ENCODE peak calls at places on chromosomes 4 and X, in eight cellular contexts. One of them, this sample, is unnamed.

GRCh38 chr4:61182915-61183314 is 17.2 kb upstream of the ADGRL3 start:
- DNase-seq in breast epithelium: no peak
- DNase-seq in IMR-90: no peak
- DNase-seq in HCT116: no peak
- DNase-seq in esophagus squamous epithelium: no peak
- DNase-seq in suprapubic skin: no peak
- DNase-seq in stomach: no peak
- DNase-seq in heart left ventricle: no peak
- DNase-seq in this sample: no peak

GRCh38 chr4:4374388-4375098 is 12.4 kb upstream of the NSG1 start:
- DNase-seq in breast epithelium: no peak
- DNase-seq in IMR-90: no peak
- DNase-seq in HCT116: no peak
- DNase-seq in esophagus squamous epithelium: no peak
- DNase-seq in suprapubic skin: no peak
- DNase-seq in stomach: no peak
- DNase-seq in heart left ventricle: no peak
- DNase-seq in this sample: no peak

GRCh38 chr4:186765673-186766546 is 42.3 kb upstream of the FAT1 start:
- DNase-seq in breast epithelium: no peak
- DNase-seq in IMR-90: no peak
- DNase-seq in HCT116: peak
- DNase-seq in esophagus squamous epithelium: no peak
- DNase-seq in suprapubic skin: no peak
- DNase-seq in stomach: no peak
- DNase-seq in heart left ventricle: no peak
- DNase-seq in this sample: no peak

GRCh38 chr4:167290684-167291083 is 56.4 kb upstream of the SPOCK3 start:
- DNase-seq in breast epithelium: no peak
- DNase-seq in IMR-90: no peak
- DNase-seq in HCT116: peak
- DNase-seq in esophagus squamous epithelium: no peak
- DNase-seq in suprapubic skin: no peak
- DNase-seq in stomach: no peak
- DNase-seq in heart left ventricle: no peak
- DNase-seq in this sample: no peak

GRCh38 chr4:40289366-40290188 is 45.6 kb upstream of the CHRNA9 start:
- DNase-seq in breast epithelium: no peak
- DNase-seq in IMR-90: peak
- DNase-seq in HCT116: no peak
- DNase-seq in esophagus squamous epithelium: no peak
- DNase-seq in suprapubic skin: no peak
- DNase-seq in stomach: no peak
- DNase-seq in heart left ventricle: no peak
- DNase-seq in this sample: no peak

GRCh38 chr4:100981447-100982204 is 365.7 kb downstream of the PPP3CA start:
- DNase-seq in breast epithelium: no peak
- DNase-seq in IMR-90: peak
- DNase-seq in HCT116: no peak
- DNase-seq in esophagus squamous epithelium: no peak
- DNase-seq in suprapubic skin: no peak
- DNase-seq in stomach: no peak
- DNase-seq in heart left ventricle: no peak
- DNase-seq in this sample: no peak

GRCh38 chr4:111854494-111855087 is 290.7 kb upstream of the FAM241A start:
- DNase-seq in breast epithelium: no peak
- DNase-seq in IMR-90: peak
- DNase-seq in HCT116: peak
- DNase-seq in esophagus squamous epithelium: no peak
- DNase-seq in suprapubic skin: no peak
- DNase-seq in stomach: no peak
- DNase-seq in heart left ventricle: no peak
- DNase-seq in this sample: peak

GRCh38 chrX:73851014-73852009 is 288.3 kb downstream of the CHIC1 start:
- DNase-seq in breast epithelium: no peak
- DNase-seq in IMR-90: peak
- DNase-seq in HCT116: no peak
- DNase-seq in esophagus squamous epithelium: peak
- DNase-seq in suprapubic skin: peak
- DNase-seq in stomach: peak
- DNase-seq in heart left ventricle: no peak
- DNase-seq in this sample: no peak

GRCh38 chr4:8305851-8306361 is 36.4 kb downstream of the HTRA3 start:
- DNase-seq in breast epithelium: peak
- DNase-seq in IMR-90: no peak
- DNase-seq in HCT116: no peak
- DNase-seq in esophagus squamous epithelium: no peak
- DNase-seq in suprapubic skin: peak
- DNase-seq in stomach: no peak
- DNase-seq in heart left ventricle: peak
- DNase-seq in this sample: no peak

GRCh38 chr4:94603170-94603747 is 151.5 kb downstream of the PDLIM5 start:
- DNase-seq in breast epithelium: no peak
- DNase-seq in IMR-90: peak
- DNase-seq in HCT116: no peak
- DNase-seq in esophagus squamous epithelium: no peak
- DNase-seq in suprapubic skin: no peak
- DNase-seq in stomach: no peak
- DNase-seq in heart left ventricle: no peak
- DNase-seq in this sample: no peak

GRCh38 chr4:126658391-126658790 is 974.4 kb upstream of the INTU start:
- DNase-seq in breast epithelium: no peak
- DNase-seq in IMR-90: no peak
- DNase-seq in HCT116: no peak
- DNase-seq in esophagus squamous epithelium: no peak
- DNase-seq in suprapubic skin: no peak
- DNase-seq in stomach: no peak
- DNase-seq in heart left ventricle: no peak
- DNase-seq in this sample: no peak

GRCh38 chr4:84648185-84648584 is 65.3 kb downstream of the CDS1 start:
- DNase-seq in breast epithelium: no peak
- DNase-seq in IMR-90: no peak
- DNase-seq in HCT116: no peak
- DNase-seq in esophagus squamous epithelium: no peak
- DNase-seq in suprapubic skin: no peak
- DNase-seq in stomach: no peak
- DNase-seq in heart left ventricle: no peak
- DNase-seq in this sample: no peak

GRCh38 chrX:120311632-120312000 is 355 bp upstream of the TMEM255A start:
- DNase-seq in breast epithelium: no peak
- DNase-seq in IMR-90: no peak
- DNase-seq in HCT116: no peak
- DNase-seq in esophagus squamous epithelium: no peak
- DNase-seq in suprapubic skin: no peak
- DNase-seq in stomach: no peak
- DNase-seq in heart left ventricle: no peak
- DNase-seq in this sample: no peak

GRCh38 chr4:71538528-71538927 is 199.7 kb downstream of the SLC4A4 start:
- DNase-seq in breast epithelium: no peak
- DNase-seq in IMR-90: no peak
- DNase-seq in HCT116: no peak
- DNase-seq in esophagus squamous epithelium: no peak
- DNase-seq in suprapubic skin: no peak
- DNase-seq in stomach: no peak
- DNase-seq in heart left ventricle: no peak
- DNase-seq in this sample: peak

GRCh38 chrX:17078031-17078730 is 131.7 kb downstream of the REPS2 start:
- DNase-seq in breast epithelium: no peak
- DNase-seq in IMR-90: peak
- DNase-seq in HCT116: no peak
- DNase-seq in esophagus squamous epithelium: no peak
- DNase-seq in suprapubic skin: no peak
- DNase-seq in stomach: no peak
- DNase-seq in heart left ventricle: no peak
- DNase-seq in this sample: no peak

GRCh38 chr4:155342142-155342541 is 34.6 kb downstream of the MAP9 start:
- DNase-seq in breast epithelium: no peak
- DNase-seq in IMR-90: peak
- DNase-seq in HCT116: no peak
- DNase-seq in esophagus squamous epithelium: no peak
- DNase-seq in suprapubic skin: no peak
- DNase-seq in stomach: no peak
- DNase-seq in heart left ventricle: no peak
- DNase-seq in this sample: no peak

GRCh38 chr4:6416518-6417286 is 55.7 kb downstream of the PPP2R2C start:
- DNase-seq in breast epithelium: no peak
- DNase-seq in IMR-90: no peak
- DNase-seq in HCT116: no peak
- DNase-seq in esophagus squamous epithelium: no peak
- DNase-seq in suprapubic skin: no peak
- DNase-seq in stomach: no peak
- DNase-seq in heart left ventricle: no peak
- DNase-seq in this sample: no peak

GRCh38 chr4:121370729-121371325 is 10.0 kb downstream of the QRFPR start:
- DNase-seq in breast epithelium: no peak
- DNase-seq in IMR-90: peak
- DNase-seq in HCT116: peak
- DNase-seq in esophagus squamous epithelium: no peak
- DNase-seq in suprapubic skin: no peak
- DNase-seq in stomach: peak
- DNase-seq in heart left ventricle: no peak
- DNase-seq in this sample: peak

GRCh38 chrX:100863326-100863854 is 10.8 kb downstream of the NOX1 start:
- DNase-seq in breast epithelium: no peak
- DNase-seq in IMR-90: no peak
- DNase-seq in HCT116: no peak
- DNase-seq in esophagus squamous epithelium: no peak
- DNase-seq in suprapubic skin: no peak
- DNase-seq in stomach: no peak
- DNase-seq in heart left ventricle: no peak
- DNase-seq in this sample: no peak

GRCh38 chr4:48046059-48046458 is 29.5 kb downstream of the NIPAL1 start:
- DNase-seq in breast epithelium: no peak
- DNase-seq in IMR-90: no peak
- DNase-seq in HCT116: no peak
- DNase-seq in esophagus squamous epithelium: no peak
- DNase-seq in suprapubic skin: no peak
- DNase-seq in stomach: peak
- DNase-seq in heart left ventricle: no peak
- DNase-seq in this sample: no peak

GRCh38 chr4:48047896-48048295 is 31.3 kb downstream of the NIPAL1 start:
- DNase-seq in breast epithelium: no peak
- DNase-seq in IMR-90: no peak
- DNase-seq in HCT116: no peak
- DNase-seq in esophagus squamous epithelium: no peak
- DNase-seq in suprapubic skin: no peak
- DNase-seq in stomach: peak
- DNase-seq in heart left ventricle: no peak
- DNase-seq in this sample: peak

GRCh38 chr4:48049483-48049882 is 32.9 kb downstream of the NIPAL1 start:
- DNase-seq in breast epithelium: no peak
- DNase-seq in IMR-90: no peak
- DNase-seq in HCT116: no peak
- DNase-seq in esophagus squamous epithelium: no peak
- DNase-seq in suprapubic skin: no peak
- DNase-seq in stomach: no peak
- DNase-seq in heart left ventricle: no peak
- DNase-seq in this sample: no peak

GRCh38 chr4:48044298-48044697 is 27.7 kb downstream of the NIPAL1 start:
- DNase-seq in breast epithelium: no peak
- DNase-seq in IMR-90: no peak
- DNase-seq in HCT116: no peak
- DNase-seq in esophagus squamous epithelium: no peak
- DNase-seq in suprapubic skin: no peak
- DNase-seq in stomach: no peak
- DNase-seq in heart left ventricle: no peak
- DNase-seq in this sample: no peak

GRCh38 chr4:48047421-48047844 is 30.9 kb downstream of the NIPAL1 start:
- DNase-seq in breast epithelium: no peak
- DNase-seq in IMR-90: no peak
- DNase-seq in HCT116: no peak
- DNase-seq in esophagus squamous epithelium: no peak
- DNase-seq in suprapubic skin: no peak
- DNase-seq in stomach: peak
- DNase-seq in heart left ventricle: no peak
- DNase-seq in this sample: peak
- TF ChIP-seq POLR2A in breast epithelium: no peak
- TF ChIP-seq POLR2A in IMR-90: no peak
- TF ChIP-seq POLR2A in HCT116: no peak
- TF ChIP-seq POLR2A in esophagus squamous epithelium: no peak
- TF ChIP-seq POLR2A in suprapubic skin: no peak
- TF ChIP-seq POLR2A in stomach: no peak
- TF ChIP-seq POLR2A in heart left ventricle: no peak
- TF ChIP-seq POLR2A in this sample: no peak

DNA sequence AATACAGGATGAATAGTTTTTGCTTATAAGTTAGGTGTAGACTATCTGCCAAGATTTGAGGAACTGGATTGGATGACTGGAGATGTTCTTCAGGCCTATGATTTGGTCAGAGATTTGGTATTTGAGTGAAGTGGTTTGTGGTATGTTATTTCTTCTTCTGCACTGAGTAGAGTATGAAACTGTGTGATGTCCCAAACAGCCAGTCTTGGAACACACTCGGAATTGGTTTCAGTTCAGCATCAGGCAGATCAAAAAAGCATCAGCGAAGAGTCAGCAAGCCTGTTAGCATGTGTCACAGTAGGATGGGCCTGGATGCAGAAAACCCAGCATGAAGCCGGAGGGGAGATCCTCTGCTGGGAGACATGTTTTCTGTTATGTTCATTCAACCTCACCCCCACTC is 294.1 kb downstream of the ARHGAP10 start:
- DNase-seq in breast epithelium: no peak
- DNase-seq in IMR-90: peak
- DNase-seq in HCT116: no peak
- DNase-seq in esophagus squamous epithelium: no peak
- DNase-seq in suprapubic skin: no peak
- DNase-seq in stomach: no peak
- DNase-seq in heart left ventricle: no peak
- DNase-seq in this sample: no peak
- H3K27ac ChIP-seq in breast epithelium: no peak
- H3K27ac ChIP-seq in IMR-90: peak
- H3K27ac ChIP-seq in HCT116: no peak
- H3K27ac ChIP-seq in esophagus squamous epithelium: no peak
- H3K27ac ChIP-seq in suprapubic skin: no peak
- H3K27ac ChIP-seq in stomach: no peak
- H3K27ac ChIP-seq in heart left ventricle: no peak
- H3K27ac ChIP-seq in this sample: no peak

GRCh38 chrX:2321411-2321810 is 179.4 kb downstream of the DHRSX start:
- DNase-seq in breast epithelium: no peak
- DNase-seq in IMR-90: no peak
- DNase-seq in HCT116: no peak
- DNase-seq in esophagus squamous epithelium: no peak
- DNase-seq in suprapubic skin: no peak
- DNase-seq in stomach: no peak
- DNase-seq in heart left ventricle: no peak
- DNase-seq in this sample: no peak
- TF ChIP-seq POLR2A in breast epithelium: no peak
- TF ChIP-seq POLR2A in IMR-90: no peak
- TF ChIP-seq POLR2A in HCT116: no peak
- TF ChIP-seq POLR2A in esophagus squamous epithelium: no peak
- TF ChIP-seq POLR2A in suprapubic skin: no peak
- TF ChIP-seq POLR2A in stomach: no peak
- TF ChIP-seq POLR2A in heart left ventricle: no peak
- TF ChIP-seq POLR2A in this sample: no peak

DNA sequence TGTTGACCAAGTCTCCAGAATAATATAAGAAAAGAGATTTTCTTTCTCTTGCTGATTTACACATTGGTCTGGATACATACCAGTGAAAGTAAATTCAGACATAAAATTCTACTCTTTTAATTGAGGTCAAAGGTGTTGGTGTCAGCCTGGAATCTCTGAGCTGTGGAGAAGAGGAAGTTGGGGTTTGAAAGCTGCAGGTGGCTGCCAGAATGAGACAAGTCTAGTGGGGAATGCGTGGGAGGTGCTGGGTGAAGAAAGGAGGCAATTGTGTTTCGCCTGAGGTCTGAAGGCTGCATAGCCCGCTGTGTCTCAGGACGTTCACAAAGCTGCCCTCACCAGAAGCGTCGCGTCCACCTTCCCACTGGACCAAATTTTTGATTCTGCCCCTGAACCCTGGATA is 31.2 kb downstream of the PHEX start:
- DNase-seq in breast epithelium: no peak
- DNase-seq in IMR-90: no peak
- DNase-seq in HCT116: no peak
- DNase-seq in esophagus squamous epithelium: no peak
- DNase-seq in suprapubic skin: no peak
- DNase-seq in stomach: no peak
- DNase-seq in heart left ventricle: no peak
- DNase-seq in this sample: peak
- H3K27ac ChIP-seq in breast epithelium: no peak
- H3K27ac ChIP-seq in IMR-90: no peak
- H3K27ac ChIP-seq in HCT116: no peak
- H3K27ac ChIP-seq in esophagus squamous epithelium: no peak
- H3K27ac ChIP-seq in suprapubic skin: no peak
- H3K27ac ChIP-seq in stomach: no peak
- H3K27ac ChIP-seq in heart left ventricle: no peak
- H3K27ac ChIP-seq in this sample: no peak

This sample was measured in thyroid gland.